ENCODE peak calls at places on chromosomes 16 and 17, in four cellular contexts. O is mammary epithelial cell, X is posterior vena cava, I is hypothalamus. N is an unnamed sample.

GRCh38 chr17:39217734-39218369 is 7.9 kb downstream of the STAC2 start:
- DNase-seq in O (no peak), X (no peak), I (no peak), N (no peak)

GRCh38 chr17:77358801-77359716 is 218.3 kb downstream of the SEC14L1 start:
- DNase-seq in O (no peak), X (no peak), I (no peak), N (no peak)

GRCh38 chr17:56851008-56851407 is 17.1 kb downstream of the DGKE start:
- DNase-seq in O (no peak), X (no peak), I (no peak), N (no peak)

GRCh38 chr16:77938913-77939312 is 83.4 kb upstream of the CLEC3A start:
- DNase-seq in O (no peak), X (no peak), I (no peak), N (no peak)

GRCh38 chr17:38713456-38713855 is 8.4 kb downstream of the MLLT6 start:
- DNase-seq in O (no peak), X (no peak), I (no peak), N (no peak)

GRCh38 chr17:81391964-81392908 is 3.0 kb upstream of the BAHCC1 start:
- DNase-seq in O (no peak), X (no peak), I (no peak), N (peak; percentile 84)

GRCh38 chr17:46140645-46141197 is 52.5 kb downstream of the KANSL1 start:
- DNase-seq in O (no peak), X (no peak), I (no peak), N (no peak)

GRCh38 chr17:49440581-49440980 is 25.9 kb upstream of the PHB1 start:
- DNase-seq in O (no peak), X (no peak), I (no peak), N (no peak)

N was measured in upper lobe of right lung.